ENCODE peak calls at places on chromosomes 16 and 17, in six cellular contexts. One of them, this sample, is unnamed.

GRCh38 chr17:6374761-6375312 is 60.1 kb downstream of the AIPL1 start:
- DNase-seq in stomach: no peak
- DNase-seq in astrocyte of the cerebellum: no peak
- DNase-seq in cardiac fibroblast: peak
- DNase-seq in heart left ventricle: no peak
- DNase-seq in transverse colon: no peak
- DNase-seq in this sample: no peak

GRCh38 chr17:69913241-69914015 is 161.6 kb upstream of the KCNJ16 start:
- DNase-seq in transverse colon: no peak
- DNase-seq in heart left ventricle: no peak
- DNase-seq in stomach: no peak
- DNase-seq in cardiac fibroblast: no peak
- DNase-seq in astrocyte of the cerebellum: no peak
- DNase-seq in this sample: no peak

GRCh38 chr17:5019475-5019956 is 15.7 kb downstream of the SLC52A1 start:
- DNase-seq in heart left ventricle: no peak
- DNase-seq in astrocyte of the cerebellum: no peak
- DNase-seq in stomach: no peak
- DNase-seq in cardiac fibroblast: peak
- DNase-seq in transverse colon: no peak
- DNase-seq in this sample: no peak

GRCh38 chr17:28406478-28406824 is 439 bp upstream of the SLC46A1 start:
- DNase-seq in heart left ventricle: no peak
- DNase-seq in transverse colon: no peak
- DNase-seq in astrocyte of the cerebellum: no peak
- DNase-seq in cardiac fibroblast: no peak
- DNase-seq in stomach: no peak
- DNase-seq in this sample: no peak

GRCh38 chr17:81386646-81387234 is 8.5 kb upstream of the BAHCC1 start:
- DNase-seq in astrocyte of the cerebellum: no peak
- DNase-seq in heart left ventricle: peak
- DNase-seq in stomach: peak
- DNase-seq in transverse colon: peak
- DNase-seq in cardiac fibroblast: no peak
- DNase-seq in this sample: no peak

GRCh38 chr17:66730497-66730923 is 104.4 kb upstream of the CACNG5 start:
- DNase-seq in transverse colon: no peak
- DNase-seq in heart left ventricle: no peak
- DNase-seq in cardiac fibroblast: no peak
- DNase-seq in stomach: no peak
- DNase-seq in astrocyte of the cerebellum: peak
- DNase-seq in this sample: no peak

GRCh38 chr16:73321942-73322341 is 274.0 kb upstream of the ZFHX3 start:
- DNase-seq in heart left ventricle: no peak
- DNase-seq in stomach: no peak
- DNase-seq in cardiac fibroblast: no peak
- DNase-seq in astrocyte of the cerebellum: no peak
- DNase-seq in transverse colon: no peak
- DNase-seq in this sample: no peak

GRCh38 chr17:35129973-35130351 is 8.5 kb downstream of the FNDC8 start:
- DNase-seq in stomach: no peak
- DNase-seq in heart left ventricle: no peak
- DNase-seq in transverse colon: no peak
- DNase-seq in astrocyte of the cerebellum: no peak
- DNase-seq in cardiac fibroblast: peak
- DNase-seq in this sample: no peak

GRCh38 chr16:64907844-64908243 is 214.0 kb downstream of the CDH11 start:
- DNase-seq in stomach: no peak
- DNase-seq in heart left ventricle: no peak
- DNase-seq in transverse colon: no peak
- DNase-seq in astrocyte of the cerebellum: no peak
- DNase-seq in cardiac fibroblast: no peak
- DNase-seq in this sample: no peak

GRCh38 chr17:888998-889401 is 90.6 kb downstream of the NXN start:
- DNase-seq in transverse colon: no peak
- DNase-seq in cardiac fibroblast: no peak
- DNase-seq in heart left ventricle: no peak
- DNase-seq in stomach: no peak
- DNase-seq in astrocyte of the cerebellum: no peak
- DNase-seq in this sample: no peak

GRCh38 chr16:77834600-77834963 is 46.2 kb downstream of the VAT1L start:
- DNase-seq in heart left ventricle: no peak
- DNase-seq in cardiac fibroblast: peak
- DNase-seq in stomach: no peak
- DNase-seq in astrocyte of the cerebellum: peak
- DNase-seq in transverse colon: no peak
- DNase-seq in this sample: peak

GRCh38 chr17:63998721-63999679 is 849 bp downstream of the PRR29 start:
- DNase-seq in transverse colon: no peak
- DNase-seq in heart left ventricle: no peak
- DNase-seq in stomach: no peak
- DNase-seq in astrocyte of the cerebellum: no peak
- DNase-seq in cardiac fibroblast: no peak
- DNase-seq in this sample: no peak

GRCh38 chr17:81932333-81932983 is 4.6 kb downstream of the PYCR1 start:
- DNase-seq in cardiac fibroblast: no peak
- DNase-seq in astrocyte of the cerebellum: no peak
- DNase-seq in stomach: no peak
- DNase-seq in heart left ventricle: no peak
- DNase-seq in transverse colon: no peak
- DNase-seq in this sample: no peak

GRCh38 chr17:42760652-42761581 is at the start of gene RAMP2:
- DNase-seq in heart left ventricle: peak
- DNase-seq in astrocyte of the cerebellum: no peak
- DNase-seq in cardiac fibroblast: no peak
- DNase-seq in stomach: peak
- DNase-seq in transverse colon: no peak
- DNase-seq in this sample: no peak

GRCh38 chr17:57704448-57704847 is 40.7 kb downstream of the CCDC182 start:
- DNase-seq in stomach: no peak
- DNase-seq in astrocyte of the cerebellum: no peak
- DNase-seq in cardiac fibroblast: no peak
- DNase-seq in transverse colon: no peak
- DNase-seq in heart left ventricle: no peak
- DNase-seq in this sample: no peak
- H3K4me3 ChIP-seq in stomach: no peak
- H3K4me3 ChIP-seq in astrocyte of the cerebellum: no peak
- H3K4me3 ChIP-seq in cardiac fibroblast: no peak
- H3K4me3 ChIP-seq in transverse colon: no peak
- H3K4me3 ChIP-seq in heart left ventricle: no peak
- H3K4me3 ChIP-seq in this sample: no peak

GRCh38 chr17:43907425-43907981 is at the start of gene MPP2:
- DNase-seq in heart left ventricle: peak
- DNase-seq in astrocyte of the cerebellum: peak
- DNase-seq in cardiac fibroblast: peak
- DNase-seq in stomach: peak
- DNase-seq in transverse colon: peak
- DNase-seq in this sample: no peak
- TF ChIP-seq CTCF in heart left ventricle: peak
- TF ChIP-seq CTCF in astrocyte of the cerebellum: peak
- TF ChIP-seq CTCF in cardiac fibroblast: peak
- TF ChIP-seq CTCF in stomach: peak
- TF ChIP-seq CTCF in transverse colon: no peak
- TF ChIP-seq CTCF in this sample: peak

DNA sequence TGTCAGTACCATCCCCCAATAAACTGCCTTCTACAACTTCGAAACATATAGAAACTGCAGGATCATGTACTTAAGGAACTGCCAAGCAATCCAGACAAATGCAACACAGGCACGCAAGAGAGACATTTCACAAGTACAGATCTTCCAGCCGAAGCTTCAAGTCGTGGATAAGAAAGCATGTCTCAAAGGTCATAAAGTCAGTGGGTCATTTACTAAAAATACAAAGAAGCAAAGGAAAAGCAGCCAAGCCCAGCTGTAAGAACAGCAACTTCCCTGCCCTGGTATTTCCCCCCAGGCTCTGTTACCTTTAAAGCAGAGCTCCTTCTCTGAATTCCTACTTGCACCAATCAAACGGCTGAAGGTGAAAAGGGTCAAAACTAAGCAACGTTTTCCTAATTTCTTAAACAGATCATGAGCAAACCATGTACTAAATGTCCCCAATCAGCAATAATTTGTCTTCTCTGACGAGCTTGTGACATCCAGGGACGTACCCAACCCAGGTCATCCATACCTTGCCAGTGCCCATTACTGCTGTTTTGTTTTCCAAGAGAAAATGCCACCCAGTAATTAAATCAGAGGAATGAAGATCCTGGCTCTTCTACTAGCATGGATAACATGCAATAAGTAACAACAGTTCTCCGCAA is 1.7 kb downstream of the AKTIP start:
- DNase-seq in transverse colon: no peak
- DNase-seq in cardiac fibroblast: peak
- DNase-seq in astrocyte of the cerebellum: no peak
- DNase-seq in heart left ventricle: no peak
- DNase-seq in stomach: no peak
- DNase-seq in this sample: no peak
- H3K4me3 ChIP-seq in transverse colon: peak
- H3K4me3 ChIP-seq in cardiac fibroblast: no peak
- H3K4me3 ChIP-seq in astrocyte of the cerebellum: no peak
- H3K4me3 ChIP-seq in heart left ventricle: peak
- H3K4me3 ChIP-seq in stomach: peak
- H3K4me3 ChIP-seq in this sample: no peak

GRCh38 chr16:25095636-25096035 is 15.9 kb upstream of the LCMT1 start:
- DNase-seq in heart left ventricle: no peak
- DNase-seq in astrocyte of the cerebellum: no peak
- DNase-seq in stomach: no peak
- DNase-seq in transverse colon: no peak
- DNase-seq in cardiac fibroblast: no peak
- DNase-seq in this sample: no peak
- TF ChIP-seq CTCF in heart left ventricle: no peak
- TF ChIP-seq CTCF in astrocyte of the cerebellum: no peak
- TF ChIP-seq CTCF in stomach: no peak
- TF ChIP-seq CTCF in transverse colon: no peak
- TF ChIP-seq CTCF in cardiac fibroblast: no peak
- TF ChIP-seq CTCF in this sample: no peak

GRCh38 chr17:72466606-72467005 is 345.8 kb downstream of the SOX9 start:
- DNase-seq in stomach: no peak
- DNase-seq in transverse colon: no peak
- DNase-seq in cardiac fibroblast: no peak
- DNase-seq in astrocyte of the cerebellum: no peak
- DNase-seq in heart left ventricle: no peak
- DNase-seq in this sample: no peak

GRCh38 chr17:72462814-72463213 is 342.0 kb downstream of the SOX9 start:
- DNase-seq in transverse colon: no peak
- DNase-seq in heart left ventricle: no peak
- DNase-seq in stomach: no peak
- DNase-seq in cardiac fibroblast: no peak
- DNase-seq in astrocyte of the cerebellum: no peak
- DNase-seq in this sample: no peak

GRCh38 chr17:72463287-72464102 is 342.7 kb downstream of the SOX9 start:
- DNase-seq in transverse colon: no peak
- DNase-seq in astrocyte of the cerebellum: no peak
- DNase-seq in stomach: peak
- DNase-seq in heart left ventricle: no peak
- DNase-seq in cardiac fibroblast: no peak
- DNase-seq in this sample: no peak

GRCh38 chr17:72466199-72466598 is 345.4 kb downstream of the SOX9 start:
- DNase-seq in transverse colon: peak
- DNase-seq in heart left ventricle: no peak
- DNase-seq in cardiac fibroblast: peak
- DNase-seq in stomach: peak
- DNase-seq in astrocyte of the cerebellum: no peak
- DNase-seq in this sample: peak

GRCh38 chr17:72465191-72466024 is 344.6 kb downstream of the SOX9 start:
- DNase-seq in astrocyte of the cerebellum: no peak
- DNase-seq in stomach: peak
- DNase-seq in cardiac fibroblast: peak
- DNase-seq in heart left ventricle: no peak
- DNase-seq in transverse colon: peak
- DNase-seq in this sample: peak
- H3K4me3 ChIP-seq in astrocyte of the cerebellum: no peak
- H3K4me3 ChIP-seq in stomach: no peak
- H3K4me3 ChIP-seq in cardiac fibroblast: no peak
- H3K4me3 ChIP-seq in heart left ventricle: no peak
- H3K4me3 ChIP-seq in transverse colon: no peak
- H3K4me3 ChIP-seq in this sample: no peak

This sample was measured in BJ.